ENCODE peak calls at places on chromosome 11, in eight cellular contexts. M is brain microvascular endothelial cell, A is cardiac fibroblast, I is breast epithelium, G is vagina, T is cardiac muscle cell, S is AG09319, L is astrocyte of the spinal cord. K is an unnamed sample.

GRCh38 chr11:76752321-76753175 is 30.6 kb upstream of the TSKU start:
- DNase-seq in I (peak), L (peak), G (no peak), T (no peak), S (peak), M (peak), A (peak), K (no peak)

GRCh38 chr11:112277937-112278336 is 17.3 kb upstream of the PLET1 start:
- DNase-seq in M (no peak), T (no peak), L (no peak), I (no peak), G (no peak), A (peak), S (no peak), K (no peak)

GRCh38 chr11:75029836-75030631 is 41.3 kb downstream of the NEU3 start:
- DNase-seq in I (no peak), M (peak), T (no peak), L (no peak), G (peak), A (no peak), S (no peak), K (no peak)

GRCh38 chr11:94525933-94526332 is 13.7 kb downstream of the C11orf97 start:
- DNase-seq in S (no peak), T (peak), L (peak), M (peak), G (no peak), I (peak), A (peak), K (no peak)

GRCh38 chr11:122491486-122491885 is 164.0 kb upstream of the UBASH3B start:
- DNase-seq in I (no peak), L (peak), G (no peak), T (no peak), S (peak), M (peak), A (peak), K (no peak)

GRCh38 chr11:48538991-48539390 is 50.4 kb downstream of the OR4A47 start:
- DNase-seq in G (no peak), T (no peak), M (no peak), A (no peak), S (no peak), L (no peak), I (no peak), K (no peak)

GRCh38 chr11:28110839-28111235 is 2.6 kb downstream of the METTL15 start:
- DNase-seq in M (no peak), L (peak), G (no peak), I (no peak), A (no peak), T (no peak), S (no peak), K (no peak)

GRCh38 chr11:64796757-64797541 is 6.1 kb downstream of the MAP4K2 start:
- DNase-seq in M (no peak), L (no peak), T (no peak), S (no peak), I (peak), G (no peak), A (no peak), K (no peak)

GRCh38 chr11:93936416-93936815 is 84.7 kb upstream of the HEPHL1 start:
- DNase-seq in G (no peak), I (no peak), L (no peak), M (no peak), S (no peak), T (no peak), A (no peak), K (no peak)

GRCh38 chr11:6362868-6363678 is 27.2 kb upstream of the SMPD1 start:
- DNase-seq in L (peak), T (peak), S (peak), I (peak), G (no peak), A (peak), M (peak), K (peak)

GRCh38 chr11:64356498-64357411 is 2.2 kb upstream of the RPS6KA4 start:
- DNase-seq in I (no peak), G (no peak), T (peak), L (peak), S (no peak), A (peak), M (no peak), K (peak)

GRCh38 chr11:74929431-74930363 is 19.2 kb downstream of the XRRA1 start:
- DNase-seq in T (peak), A (peak), M (peak), G (no peak), L (peak), I (peak), S (peak), K (peak)

GRCh38 chr11:32829680-32830412 is at the start of gene PRRG4:
- DNase-seq in I (peak), M (no peak), S (no peak), T (peak), G (no peak), L (peak), A (peak), K (peak)

GRCh38 chr11:118226781-118227180 is 2.0 kb upstream of the JAML start:
- DNase-seq in L (no peak), I (no peak), M (no peak), T (no peak), S (no peak), G (no peak), A (no peak), K (no peak)

GRCh38 chr11:128695539-128696221 is 1.8 kb downstream of the FLI1 start:
- DNase-seq in I (no peak), S (no peak), M (no peak), L (peak), G (peak), T (no peak), A (peak), K (no peak)

GRCh38 chr11:92911478-92911877 is 58.0 kb upstream of the MTNR1B start:
- DNase-seq in M (no peak), G (no peak), L (no peak), S (no peak), A (no peak), I (no peak), T (no peak), K (no peak)

GRCh38 chr11:44744160-44744559 is 17.4 kb downstream of the TSPAN18 start:
- DNase-seq in T (no peak), G (no peak), A (no peak), I (no peak), S (peak), M (no peak), L (no peak), K (no peak)

GRCh38 chr11:100849914-100850235 is 162.8 kb downstream of the ARHGAP42 start:
- DNase-seq in M (no peak), I (no peak), T (no peak), L (no peak), A (no peak), S (no peak), G (no peak), K (no peak)

GRCh38 chr11:119222308-119222707 is 16.2 kb downstream of the CBL start:
- DNase-seq in S (peak), I (no peak), T (no peak), M (peak), A (peak), G (no peak), L (peak), K (no peak)

DNA sequence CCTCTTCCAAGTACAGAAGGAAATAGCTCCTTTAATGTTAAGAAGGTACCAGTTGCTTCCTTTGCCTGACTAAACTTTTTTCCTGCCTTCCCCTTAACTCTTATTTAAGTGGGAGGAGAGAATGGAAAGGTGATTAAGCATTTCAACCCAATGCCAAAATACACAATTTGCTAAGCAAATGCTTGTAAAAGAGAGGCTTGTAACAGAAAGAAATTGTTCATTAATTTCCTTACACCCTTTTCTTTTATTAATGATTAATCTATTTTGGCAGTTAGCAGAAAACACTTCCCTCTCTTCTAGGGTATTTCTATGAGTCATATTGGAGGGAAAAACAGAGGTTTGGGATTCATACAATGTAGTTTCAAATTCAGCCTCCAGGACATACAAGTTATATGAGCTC is 427.6 kb upstream of the FAT3 start:
- DNase-seq in A (no peak), G (no peak), S (no peak), M (no peak), T (no peak), I (no peak), L (no peak), K (no peak)
- TF ChIP-seq CTCF in A (no peak), G (no peak), S (no peak), M (no peak), T (no peak), I (no peak), L (no peak), K (no peak)

GRCh38 chr11:80967649-80968048 is 1526.8 kb upstream of the TENM4 start:
- DNase-seq in L (no peak), A (no peak), G (no peak), T (no peak), I (no peak), S (no peak), M (no peak), K (no peak)
- TF ChIP-seq CTCF in L (no peak), A (no peak), G (no peak), T (no peak), I (no peak), S (no peak), M (no peak), K (no peak)

DNA sequence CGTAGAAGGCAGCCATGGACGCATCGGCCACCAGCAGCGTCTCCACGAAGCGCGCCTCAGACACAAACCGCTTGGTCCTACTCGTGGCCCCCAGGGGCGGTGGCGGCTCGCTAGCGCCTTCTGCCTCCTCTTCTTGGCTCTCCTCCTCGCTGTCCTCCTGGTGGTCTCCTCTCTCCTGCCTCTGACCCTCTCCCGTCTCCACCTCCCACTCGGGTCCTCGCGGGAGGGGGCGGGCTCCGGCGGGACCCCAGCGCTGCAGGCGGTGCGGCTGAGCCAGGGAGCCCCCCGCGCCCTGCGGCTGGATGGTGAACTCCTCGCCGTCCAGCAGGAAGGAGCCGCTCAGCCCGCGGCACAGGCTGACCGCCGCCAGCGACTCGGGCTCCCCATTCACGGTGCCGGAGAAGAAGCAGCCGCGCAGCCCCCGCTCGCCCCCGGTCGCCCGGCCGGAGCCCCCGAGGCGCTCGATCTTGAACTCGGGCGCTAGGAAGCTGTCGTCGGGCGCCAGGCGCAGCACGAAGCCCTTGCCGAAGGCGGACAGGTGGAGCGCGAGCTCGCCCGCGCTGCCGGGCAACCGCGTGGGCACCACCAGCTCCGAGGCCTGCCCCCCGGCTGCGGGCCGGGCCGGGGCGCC is 713 bp downstream of the ADAMTS8 start:
- DNase-seq in L (no peak), I (no peak), G (no peak), M (no peak), A (no peak), S (no peak), T (peak), K (peak)
- TF ChIP-seq CTCF in L (peak), I (no peak), G (no peak), M (peak), A (peak), S (peak), T (peak), K (peak)

GRCh38 chr11:78365381-78365792 is 52.2 kb downstream of the GAB2 start:
- DNase-seq in T (peak), G (no peak), M (no peak), S (no peak), A (peak), L (no peak), I (no peak), K (no peak)

GRCh38 chr11:78359921-78360320 is 57.7 kb downstream of the GAB2 start:
- DNase-seq in I (no peak), A (no peak), T (no peak), L (no peak), S (no peak), M (no peak), G (no peak), K (no peak)

GRCh38 chr11:78363018-78363619 is 54.5 kb downstream of the GAB2 start:
- DNase-seq in S (no peak), T (no peak), G (no peak), L (no peak), M (no peak), I (no peak), A (no peak), K (no peak)

GRCh38 chr11:78364128-78364751 is 53.4 kb downstream of the GAB2 start:
- DNase-seq in M (no peak), S (no peak), A (no peak), L (no peak), G (no peak), T (no peak), I (no peak), K (no peak)

DNA sequence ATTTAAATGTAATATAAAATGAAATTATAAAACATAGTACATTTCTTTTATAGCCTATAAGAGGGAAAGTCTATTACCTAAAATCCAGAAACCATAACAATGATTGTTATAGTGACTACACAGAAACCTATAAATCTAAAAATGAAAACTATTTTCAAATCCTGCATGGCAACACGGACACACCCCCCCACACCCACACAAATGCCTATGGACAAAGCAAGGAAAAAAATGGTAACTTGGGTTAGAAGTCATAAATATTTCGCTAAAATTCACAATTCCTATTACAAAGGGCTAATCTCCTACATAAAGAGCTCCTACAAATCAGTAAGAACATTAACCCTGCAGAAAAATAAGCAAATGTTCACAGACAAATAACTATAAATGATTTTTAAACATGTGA is 56.4 kb downstream of the GAB2 start:
- DNase-seq in L (no peak), I (no peak), S (no peak), T (no peak), G (no peak), M (no peak), A (no peak), K (no peak)
- TF ChIP-seq CTCF in L (no peak), I (no peak), S (no peak), T (no peak), G (no peak), M (no peak), A (no peak), K (no peak)

GRCh38 chr11:70124321-70125061 is 46.4 kb downstream of the ANO1 start:
- DNase-seq in I (no peak), L (no peak), M (no peak), A (no peak), G (no peak), T (no peak), S (no peak), K (no peak)
- TF ChIP-seq CTCF in I (no peak), L (no peak), M (no peak), A (no peak), G (no peak), T (no peak), S (no peak), K (no peak)

GRCh38 chr11:20253796-20254195 is 93.5 kb upstream of the DBX1 start:
- DNase-seq in G (no peak), T (no peak), I (no peak), M (no peak), A (no peak), L (no peak), S (no peak), K (no peak)
- TF ChIP-seq CTCF in G (no peak), T (no peak), I (no peak), M (no peak), A (no peak), L (no peak), S (no peak), K (no peak)

K was measured in neural crest cell.